ENCODE peak calls at places on chromosome 11, in six cellular contexts. L is frontal cortex; R is fibroblast of the aortic adventitia; Y is stimulated activated CD4-positive, alpha-beta T cell treated with anti-CD3 and anti-CD28 coated beads, Interleukin-2, amount 100 ng/mL, for 48 hours; V is activated CD4-positive, alpha-beta T cell treated with anti-CD3 and anti-CD28 coated beads for 36 hours; C is memory B cell. K is an unnamed sample.

GRCh38 chr11:74877132-74877531 is 71.8 kb downstream of the XRRA1 start:
- DNase-seq in L (no peak), R (no peak), Y (peak), V (peak), C (no peak), K (no peak)

GRCh38 chr11:15769203-15769602 is 587.1 kb downstream of the SOX6 start:
- DNase-seq in L (no peak), R (no peak), Y (no peak), V (no peak), C (no peak), K (no peak)

GRCh38 chr11:67998150-67999045 is 5.5 kb downstream of the UNC93B1 start:
- DNase-seq in L (no peak), R (no peak), Y (no peak), V (no peak), C (no peak), K (no peak)

GRCh38 chr11:8260202-8260996 is 3.3 kb downstream of the LMO1 start:
- DNase-seq in L (no peak), R (no peak), Y (no peak), V (no peak), C (no peak), K (no peak)

GRCh38 chr11:69943066-69943465 is 123.8 kb upstream of the FGF3 start:
- DNase-seq in L (no peak), R (peak), Y (no peak), V (no peak), C (no peak), K (no peak)

GRCh38 chr11:130449996-130450419 is 1.6 kb downstream of the ADAMTS15 start:
- DNase-seq in L (peak), R (peak), Y (no peak), V (peak), C (no peak), K (no peak)

GRCh38 chr11:62647609-62648005 is 1.2 kb upstream of the GANAB start:
- DNase-seq in L (no peak), R (no peak), Y (no peak), V (no peak), C (no peak), K (no peak)

GRCh38 chr11:65103476-65103875 is 7.5 kb downstream of the VPS51 start:
- DNase-seq in L (no peak), R (no peak), Y (no peak), V (no peak), C (no peak), K (no peak)

GRCh38 chr11:45007011-45007410 is 56.3 kb upstream of the TP53I11 start:
- DNase-seq in L (no peak), R (no peak), Y (no peak), V (no peak), C (no peak), K (no peak)

GRCh38 chr11:9821008-9821752 is 157.3 kb downstream of the SWAP70 start:
- DNase-seq in L (no peak), R (no peak), Y (no peak), V (no peak), C (no peak), K (no peak)

GRCh38 chr11:86632499-86633269 is 39.7 kb downstream of the ME3 start:
- DNase-seq in L (no peak), R (peak), Y (peak), V (peak), C (no peak), K (peak)

GRCh38 chr11:13861411-13861810 is 101.1 kb upstream of the SPON1 start:
- DNase-seq in L (no peak), R (no peak), Y (no peak), V (peak), C (no peak), K (no peak)

GRCh38 chr11:78414321-78415051 is 3.1 kb downstream of the GAB2 start:
- DNase-seq in L (no peak), R (peak), Y (no peak), V (no peak), C (no peak), K (no peak)

K was measured in CD8-positive, alpha-beta T cell.